ENCODE peak calls at places on chromosomes 5 and 9, in seven cellular contexts. One of them, this sample, is unnamed.

GRCh38 chr5:15441433-15442182 is 58.4 kb upstream of the FBXL7 start:
- DNase-seq in kidney tubule cell: no peak
- DNase-seq in iris pigment epithelial cell: no peak
- DNase-seq in activated CD8-positive, alpha-beta memory T cell treated with anti-CD3 and anti-CD28 coated beads for 1 hour: no peak
- DNase-seq in anterior cingulate cortex: no peak
- DNase-seq in fibroblast of gingiva: no peak
- DNase-seq in kidney glomerular epithelial cell: no peak
- DNase-seq in this sample: no peak

GRCh38 chr9:129611302-129611800 is 9.6 kb downstream of the C9orf50 start:
- DNase-seq in kidney tubule cell: no peak
- DNase-seq in iris pigment epithelial cell: no peak
- DNase-seq in activated CD8-positive, alpha-beta memory T cell treated with anti-CD3 and anti-CD28 coated beads for 1 hour: no peak
- DNase-seq in anterior cingulate cortex: no peak
- DNase-seq in fibroblast of gingiva: no peak
- DNase-seq in kidney glomerular epithelial cell: no peak
- DNase-seq in this sample: no peak

GRCh38 chr9:129111762-129112151 is 542 bp downstream of the PTPA start:
- DNase-seq in kidney tubule cell: peak
- DNase-seq in iris pigment epithelial cell: peak
- DNase-seq in activated CD8-positive, alpha-beta memory T cell treated with anti-CD3 and anti-CD28 coated beads for 1 hour: no peak
- DNase-seq in anterior cingulate cortex: no peak
- DNase-seq in fibroblast of gingiva: peak
- DNase-seq in kidney glomerular epithelial cell: peak
- DNase-seq in this sample: no peak

GRCh38 chr5:442335-443238 is at the start of gene EXOC3:
- DNase-seq in kidney tubule cell: peak
- DNase-seq in iris pigment epithelial cell: peak
- DNase-seq in activated CD8-positive, alpha-beta memory T cell treated with anti-CD3 and anti-CD28 coated beads for 1 hour: no peak
- DNase-seq in anterior cingulate cortex: peak
- DNase-seq in fibroblast of gingiva: peak
- DNase-seq in kidney glomerular epithelial cell: no peak
- DNase-seq in this sample: peak

GRCh38 chr5:369151-369939 is 47.8 kb downstream of the AHRR start:
- DNase-seq in kidney tubule cell: no peak
- DNase-seq in iris pigment epithelial cell: no peak
- DNase-seq in activated CD8-positive, alpha-beta memory T cell treated with anti-CD3 and anti-CD28 coated beads for 1 hour: no peak
- DNase-seq in anterior cingulate cortex: no peak
- DNase-seq in fibroblast of gingiva: no peak
- DNase-seq in kidney glomerular epithelial cell: no peak
- DNase-seq in this sample: no peak

GRCh38 chr9:95862343-95862742 is 13.1 kb upstream of the ERCC6L2 start:
- DNase-seq in kidney tubule cell: no peak
- DNase-seq in iris pigment epithelial cell: no peak
- DNase-seq in activated CD8-positive, alpha-beta memory T cell treated with anti-CD3 and anti-CD28 coated beads for 1 hour: no peak
- DNase-seq in anterior cingulate cortex: no peak
- DNase-seq in fibroblast of gingiva: no peak
- DNase-seq in kidney glomerular epithelial cell: no peak
- DNase-seq in this sample: no peak

GRCh38 chr9:35835766-35836165 is 6.7 kb downstream of the TMEM8B start:
- DNase-seq in kidney tubule cell: no peak
- DNase-seq in iris pigment epithelial cell: no peak
- DNase-seq in activated CD8-positive, alpha-beta memory T cell treated with anti-CD3 and anti-CD28 coated beads for 1 hour: no peak
- DNase-seq in anterior cingulate cortex: no peak
- DNase-seq in fibroblast of gingiva: no peak
- DNase-seq in kidney glomerular epithelial cell: no peak
- DNase-seq in this sample: no peak

GRCh38 chr5:65366655-65367054 is 115.1 kb downstream of the ADAMTS6 start:
- DNase-seq in kidney tubule cell: no peak
- DNase-seq in iris pigment epithelial cell: no peak
- DNase-seq in activated CD8-positive, alpha-beta memory T cell treated with anti-CD3 and anti-CD28 coated beads for 1 hour: no peak
- DNase-seq in anterior cingulate cortex: no peak
- DNase-seq in fibroblast of gingiva: no peak
- DNase-seq in kidney glomerular epithelial cell: no peak
- DNase-seq in this sample: peak

This sample was measured in stromal cell of bone marrow.